ENCODE peak calls at places on chromosome 20, in eight cellular contexts. U, S, X, G, L, D, K and F are unnamed samples.

GRCh38 chr20:34023937-34024732 is 30.4 kb downstream of the RALY start:
- DNase-seq in G (no peak), U (no peak), X (no peak), D (no peak), L (no peak), K (no peak), S (no peak), F (no peak)

GRCh38 chr20:63794614-63795013 is 36.5 kb downstream of the ZBTB46 start:
- DNase-seq in K (peak; percentile 79), D (no peak), S (no peak), X (no peak), G (no peak), L (peak; percentile 33), U (no peak), F (no peak)

GRCh38 chr20:9262653-9263194 is 193.8 kb downstream of the PLCB4 start:
- DNase-seq in D (no peak), U (no peak), L (no peak), X (no peak), K (no peak), G (no peak), S (no peak), F (no peak)

GRCh38 chr20:47336013-47336754 is 20.3 kb downstream of the ZMYND8 start:
- DNase-seq in D (peak; percentile 51), S (no peak), K (no peak), L (peak; percentile 33), X (no peak), G (peak; percentile 93), U (no peak), F (no peak)

GRCh38 chr20:41358230-41358629 is 8.4 kb downstream of the EMILIN3 start:
- DNase-seq in D (no peak), K (no peak), S (no peak), L (no peak), G (no peak), U (no peak), X (no peak), F (no peak)

GRCh38 chr20:17571967-17572638 is 2.2 kb downstream of the DSTN start:
- DNase-seq in G (no peak), L (peak; percentile 28), U (peak; percentile 36), X (no peak), K (peak; percentile 16), S (no peak), D (no peak), F (no peak)

GRCh38 chr20:34629904-34630303 is 47.0 kb downstream of the PIGU start:
- DNase-seq in G (no peak), D (no peak), X (no peak), L (no peak), K (no peak), U (no peak), S (no peak), F (no peak)

GRCh38 chr20:1490643-1491042 is 577 bp downstream of the SIRPB2 start:
- DNase-seq in S (no peak), L (no peak), G (no peak), X (no peak), D (no peak), K (no peak), U (no peak), F (no peak)

GRCh38 chr20:47353697-47354387 is 2.7 kb downstream of the ZMYND8 start:
- DNase-seq in K (peak; percentile 44), X (no peak), L (no peak), U (no peak), G (peak; percentile 27), D (no peak), S (no peak), F (no peak)

GRCh38 chr20:50112512-50113419 is at the start of gene UBE2V1:
- DNase-seq in X (peak; percentile 94), K (peak; percentile 89), S (peak; percentile 92), G (peak; percentile 95), U (peak; percentile 91), L (peak; percentile 90), D (peak; percentile 95), F (peak; percentile 58)

GRCh38 chr20:53331151-53331973 is 262.3 kb downstream of the ZNF217 start:
- DNase-seq in G (peak; percentile 88), K (no peak), D (peak; percentile 23), L (no peak), U (peak; percentile 83), S (peak; percentile 32), X (no peak), F (peak; percentile 28)

GRCh38 chr20:18057106-18057993 is at the start of gene OVOL2:
- DNase-seq in G (peak; percentile 12), X (peak; percentile 46), D (peak; percentile 88), S (peak; percentile 90), U (peak; percentile 95), K (peak; percentile 48), L (no peak), F (peak; percentile 60)

GRCh38 chr20:21147593-21147992 is 21.7 kb downstream of the KIZ start:
- DNase-seq in X (no peak), S (no peak), G (peak; percentile 63), D (no peak), U (peak; percentile 57), K (no peak), L (no peak), F (no peak)

GRCh38 chr20:63056236-63057132 is 49.7 kb upstream of the BHLHE23 start:
- DNase-seq in G (peak; percentile 59), U (peak; percentile 20), S (peak; percentile 83), K (no peak), D (peak; percentile 43), L (peak; percentile 20), X (peak; percentile 82), F (no peak)

GRCh38 chr20:19712737-19713260 is 45.3 kb upstream of the RIN2 start:
- DNase-seq in D (no peak), L (no peak), K (no peak), G (no peak), X (no peak), U (peak; percentile 9), S (no peak), F (no peak)

GRCh38 chr20:43584448-43585138 is 6.1 kb upstream of the IFT52 start:
- DNase-seq in S (peak; percentile 22), X (no peak), G (peak; percentile 54), D (peak; percentile 48), U (no peak), K (no peak), L (no peak), F (no peak)

GRCh38 chr20:52191436-52192295 is at the start of gene ZFP64:
- DNase-seq in X (peak; percentile 85), G (peak; percentile 91), D (peak; percentile 87), K (peak; percentile 80), S (peak; percentile 82), U (peak; percentile 87), L (peak; percentile 87), F (peak; percentile 52)

GRCh38 chr20:47380481-47380880 is 24.0 kb upstream of the ZMYND8 start:
- DNase-seq in K (no peak), X (no peak), D (no peak), L (no peak), U (no peak), S (no peak), G (no peak), F (no peak)

GRCh38 chr20:15922556-15922955 is 650.7 kb downstream of the KIF16B start:
- DNase-seq in U (no peak), K (no peak), L (no peak), X (no peak), S (no peak), G (no peak), D (no peak), F (no peak)

GRCh38 chr20:48877299-48877698 is 44.2 kb upstream of the ARFGEF2 start:
- DNase-seq in S (peak; percentile 45), U (no peak), G (peak; percentile 63), K (no peak), D (no peak), L (peak; percentile 76), X (no peak), F (no peak)

GRCh38 chr20:54257090-54257816 is 49.4 kb downstream of the PFDN4 start:
- DNase-seq in L (no peak), U (peak; percentile 93), G (peak; percentile 84), S (no peak), X (no peak), D (peak; percentile 16), K (no peak), F (peak; percentile 18)

GRCh38 chr20:33401922-33402369 is 627 bp upstream of the CDK5RAP1 start:
- DNase-seq in D (no peak), L (peak; percentile 45), G (peak; percentile 55), X (no peak), K (no peak), S (no peak), U (no peak), F (no peak)

GRCh38 chr20:31566658-31567379 is 38.3 kb upstream of the ID1 start:
- DNase-seq in U (peak; percentile 84), G (no peak), K (peak; percentile 87), L (peak; percentile 67), X (no peak), S (peak; percentile 69), D (peak; percentile 86), F (peak; percentile 75)

GRCh38 chr20:20051767-20052073 is 546 bp downstream of the CRNKL1 start:
- DNase-seq in G (no peak), K (no peak), L (no peak), U (no peak), S (no peak), D (no peak), X (no peak), F (no peak)

GRCh38 chr20:23245553-23246128 is 105.0 kb upstream of the NXT1 start:
- DNase-seq in K (no peak), X (peak; percentile 59), S (peak; percentile 80), U (peak; percentile 38), G (no peak), L (peak; percentile 22), D (peak; percentile 81), F (no peak)
- TF ChIP-seq EZH2phosphoT487 in K (no peak), X (no peak), S (no peak), U (no peak), G (no peak), L (no peak), D (no peak), F (no peak)

GRCh38 chr20:61310954-61311353 is 58.9 kb downstream of the CDH4 start:
- DNase-seq in D (peak; percentile 15), U (peak; percentile 8), S (no peak), G (no peak), K (no peak), X (no peak), L (no peak), F (no peak)
- TF ChIP-seq EZH2phosphoT487 in D (no peak), U (no peak), S (no peak), G (no peak), K (no peak), X (no peak), L (no peak), F (no peak)

DNA sequence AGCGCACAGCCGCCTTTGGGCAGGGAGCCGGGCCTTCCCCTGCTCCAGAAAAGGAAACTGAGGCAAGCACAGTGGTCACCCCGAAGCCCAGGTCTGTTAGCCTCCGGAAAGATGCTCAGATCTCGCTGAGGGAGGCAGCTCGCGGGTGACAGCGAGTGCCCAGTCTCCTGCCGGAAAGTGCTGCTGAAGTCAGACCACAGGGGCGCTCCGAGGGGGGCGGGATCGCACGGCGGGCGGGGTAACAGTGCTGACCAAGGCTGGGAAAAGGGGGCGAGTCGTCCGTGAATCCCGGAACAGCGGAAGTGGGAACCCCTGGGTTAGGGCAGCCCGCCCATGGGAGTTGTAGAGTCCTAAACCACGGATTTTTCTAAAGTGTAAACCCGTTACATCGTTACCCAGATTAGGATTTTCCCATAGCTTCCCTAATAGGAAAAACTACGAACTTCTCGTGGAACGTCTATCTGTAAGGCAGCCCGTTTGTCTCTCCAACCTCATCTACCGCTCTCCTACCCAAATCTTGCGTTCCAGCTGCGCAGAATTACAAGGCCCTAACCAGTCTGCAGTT is 504 bp downstream of the VPS16 start:
- DNase-seq in X (peak; percentile 55), G (peak; percentile 85), K (peak; percentile 29), U (peak; percentile 14), S (peak; percentile 65), D (peak; percentile 70), L (peak; percentile 33), F (no peak)
- TF ChIP-seq EZH2phosphoT487 in X (peak; percentile 16), G (no peak), K (no peak), U (no peak), S (no peak), D (no peak), L (no peak), F (no peak)

GRCh38 chr20:59207742-59208357 is 44.2 kb downstream of the ZNF831 start:
- DNase-seq in S (peak; percentile 95), K (peak; percentile 59), U (peak; percentile 51), X (peak; percentile 88), D (peak; percentile 69), L (peak; percentile 86), G (peak; percentile 56), F (peak; percentile 16)
- TF ChIP-seq EZH2phosphoT487 in S (no peak), K (no peak), U (no peak), X (no peak), D (no peak), L (no peak), G (no peak), F (no peak)